ENCODE peak calls at places on chromosomes 7 and 10, in nine cellular contexts. D is colonic mucosa, S is A549, Y is upper lobe of right lung, H is psoas muscle, J is IMR-90, W is brain microvascular endothelial cell, R is MM.1S, N is heart right ventricle. Z is an unnamed sample.

GRCh38 chr7:40805361-40805760 is 670.6 kb downstream of the SUGCT start:
- DNase-seq in S (no peak), Y (no peak), N (no peak), J (no peak), D (no peak), R (no peak), H (no peak), W (no peak), Z (no peak)

GRCh38 chr7:140033036-140033435 is 29.7 kb downstream of the PARP12 start:
- DNase-seq in R (no peak), J (peak; percentile 74), W (peak; percentile 35), H (no peak), S (no peak), Y (no peak), N (no peak), D (no peak), Z (no peak)

GRCh38 chr7:12687213-12688171 is at the start of gene ARL4A:
- DNase-seq in D (peak; percentile 100), W (peak; percentile 99), N (peak; percentile 100), R (peak; percentile 98), J (peak; percentile 98), Y (peak; percentile 99), S (peak; percentile 98), H (peak; percentile 98), Z (peak; percentile 94)

GRCh38 chr7:155388561-155388960 is 69.4 kb upstream of the EN2 start:
- DNase-seq in R (no peak), J (no peak), W (no peak), H (no peak), Y (no peak), D (no peak), N (no peak), S (no peak), Z (no peak)

GRCh38 chr10:11164806-11165590 is 147.3 kb downstream of the CELF2 start:
- DNase-seq in N (peak; percentile 72), H (peak; percentile 74), J (peak; percentile 78), S (no peak), R (peak; percentile 86), Y (peak; percentile 78), W (peak; percentile 76), D (peak; percentile 53), Z (peak; percentile 73)

GRCh38 chr10:125928928-125929585 is 32.7 kb downstream of the FANK1 start:
- DNase-seq in S (no peak), H (no peak), D (no peak), Y (no peak), J (no peak), N (no peak), R (no peak), W (no peak), Z (no peak)

GRCh38 chr10:28842321-28842720 is 165.0 kb downstream of the BAMBI start:
- DNase-seq in S (peak; percentile 28), J (peak; percentile 91), H (no peak), W (peak; percentile 87), R (no peak), Y (no peak), D (no peak), N (no peak), Z (no peak)

GRCh38 chr7:28408105-28408973 is 4.0 kb upstream of the CREB5 start:
- DNase-seq in R (no peak), Y (no peak), J (peak; percentile 81), D (no peak), W (no peak), H (peak; percentile 88), S (no peak), N (no peak), Z (no peak)

GRCh38 chr10:110864662-110865140 is 7.0 kb upstream of the PDCD4 start:
- DNase-seq in N (no peak), J (no peak), H (no peak), W (no peak), D (no peak), S (no peak), Y (no peak), R (peak; percentile 93), Z (no peak)

GRCh38 chr10:22226599-22226998 is 8.8 kb upstream of the EBLN1 start:
- DNase-seq in R (no peak), D (no peak), J (no peak), Y (no peak), S (no peak), W (no peak), N (no peak), H (no peak), Z (no peak)

GRCh38 chr7:91325731-91326130 is 61.5 kb downstream of the FZD1 start:
- DNase-seq in J (no peak), R (no peak), W (no peak), Y (no peak), H (no peak), N (no peak), S (no peak), D (no peak), Z (no peak)

GRCh38 chr7:78487464-78487863 is 688.9 kb downstream of the PHTF2 start:
- DNase-seq in D (no peak), R (peak; percentile 78), S (no peak), W (no peak), N (no peak), Y (no peak), J (no peak), H (no peak), Z (no peak)

DNA sequence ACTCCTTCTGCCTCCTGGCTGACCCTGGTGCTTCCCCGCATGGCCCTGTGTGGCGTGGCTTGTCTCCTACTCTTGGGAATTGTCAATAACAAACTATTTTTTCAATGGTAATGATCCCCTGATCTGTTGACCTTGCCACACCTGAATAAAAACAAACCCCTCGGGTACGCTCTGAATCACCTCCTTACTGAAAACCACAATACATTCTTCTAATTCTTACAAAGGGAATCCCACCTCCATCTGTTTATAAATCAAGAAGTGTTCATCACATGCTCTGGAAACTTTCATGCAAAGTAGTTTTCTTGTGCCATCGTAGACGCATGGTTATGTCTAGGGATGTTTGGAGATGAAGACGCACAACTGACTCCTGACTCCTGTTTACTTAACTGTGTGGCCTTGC is 245.8 kb downstream of the FRMD4A start:
- DNase-seq in N (no peak), D (no peak), S (peak; percentile 6), Y (no peak), W (no peak), H (no peak), R (no peak), J (peak; percentile 52), Z (no peak)
- H3K4me3 ChIP-seq in N (no peak overlapping the region), D (no peak overlapping the region), S (no peak overlapping the region), Y (no peak overlapping the region), W (no peak overlapping the region), H (no peak overlapping the region), R (no peak overlapping the region), J (no peak overlapping the region), Z (no peak overlapping the region)

DNA sequence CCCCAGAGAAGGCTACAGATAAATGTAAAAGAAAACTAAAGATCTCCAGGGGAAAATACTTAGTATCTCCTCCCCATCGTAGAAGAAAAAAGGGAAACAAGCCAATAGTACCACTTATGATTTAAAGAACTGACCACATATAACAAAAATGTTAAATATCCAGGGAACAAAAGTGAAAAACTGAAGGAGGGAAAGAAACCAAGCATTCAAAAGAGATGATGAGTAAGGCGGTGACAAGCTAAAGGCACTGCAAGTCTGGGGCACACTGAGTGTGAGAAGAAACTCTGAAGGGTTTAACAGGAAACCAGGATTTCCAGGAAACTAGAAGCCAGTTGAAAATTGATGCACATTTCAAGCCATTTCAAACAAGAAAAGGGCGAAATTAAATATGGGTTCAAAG is 226.3 kb downstream of the AHR start:
- DNase-seq in R (no peak), N (no peak), S (no peak), W (peak; percentile 81), Y (no peak), H (no peak), D (no peak), J (peak; percentile 65), Z (no peak)
- H3K27ac ChIP-seq in R (no peak overlapping the region), N (no peak overlapping the region), S (peak overlapping the region; percentile 31), W (peak overlapping the region; percentile 94), Y (no peak overlapping the region), H (no peak overlapping the region), D (no peak overlapping the region), J (no peak overlapping the region), Z (no peak overlapping the region)

GRCh38 chr10:121633056-121633455 is 34.8 kb upstream of the FGFR2 start:
- DNase-seq in S (no peak), Y (peak; percentile 42), W (no peak), R (no peak), D (no peak), H (no peak), N (no peak), J (no peak), Z (no peak)

GRCh38 chr10:121624778-121625330 is 26.6 kb upstream of the FGFR2 start:
- DNase-seq in S (no peak), N (no peak), H (no peak), J (no peak), W (no peak), R (no peak), D (no peak), Y (peak; percentile 15), Z (no peak)

GRCh38 chr10:121628859-121629258 is 30.6 kb upstream of the FGFR2 start:
- DNase-seq in W (no peak), R (no peak), H (no peak), N (no peak), J (no peak), S (no peak), D (no peak), Y (no peak), Z (no peak)

GRCh38 chr10:121631296-121631695 is 33.1 kb upstream of the FGFR2 start:
- DNase-seq in S (no peak), H (no peak), R (no peak), N (no peak), J (no peak), W (no peak), D (no peak), Y (peak; percentile 0), Z (no peak)

GRCh38 chr10:121627810-121628209 is 29.6 kb upstream of the FGFR2 start:
- DNase-seq in D (no peak), W (no peak), Y (no peak), J (no peak), H (no peak), R (no peak), S (no peak), N (no peak), Z (no peak)
- H3K4me3 ChIP-seq in D (no peak overlapping the region), W (no peak overlapping the region), Y (no peak overlapping the region), J (no peak overlapping the region), H (no peak overlapping the region), R (no peak overlapping the region), S (no peak overlapping the region), N (no peak overlapping the region), Z (no peak overlapping the region)

GRCh38 chr7:2794836-2795636 is 49.1 kb downstream of the GNA12 start:
- DNase-seq in S (no peak), H (no peak), D (no peak), R (no peak), W (no peak), N (no peak), J (no peak), Y (no peak), Z (no peak)

GRCh38 chr7:2796358-2797352 is 47.5 kb downstream of the GNA12 start:
- DNase-seq in Y (no peak), W (peak; percentile 80), R (no peak), H (peak; percentile 81), D (peak; percentile 43), S (no peak), J (peak; percentile 94), N (peak; percentile 86), Z (no peak)

GRCh38 chr7:2798669-2799068 is 45.4 kb downstream of the GNA12 start:
- DNase-seq in Y (no peak), R (no peak), W (no peak), S (no peak), D (no peak), N (no peak), J (no peak), H (no peak), Z (no peak)

GRCh38 chr7:2792856-2793487 is 51.1 kb downstream of the GNA12 start:
- DNase-seq in R (no peak), Y (peak; percentile 57), H (no peak), J (no peak), N (no peak), S (no peak), W (no peak), D (no peak), Z (no peak)

GRCh38 chr7:2795906-2796305 is 48.2 kb downstream of the GNA12 start:
- DNase-seq in R (no peak), J (no peak), W (no peak), S (no peak), D (no peak), Y (no peak), H (no peak), N (no peak), Z (no peak)
- H3K27ac ChIP-seq in R (no peak overlapping the region), J (peak overlapping the region; percentile 90), W (peak overlapping the region; percentile 68), S (no peak overlapping the region), D (peak overlapping the region; percentile 15), Y (peak overlapping the region; percentile 43), H (peak overlapping the region; percentile 54), N (peak overlapping the region; percentile 82), Z (peak overlapping the region; percentile 77)